ENCODE peak calls at places on chromosome 1, in four cellular contexts. One of them, this sample, is unnamed.

GRCh38 chr1:86993269-86993985 is 79.0 kb downstream of the HS2ST1 start:
- DNase-seq in neural progenitor cell: no peak
- DNase-seq in fibroblast of lung: peak
- DNase-seq in hepatocyte: no peak
- DNase-seq in this sample: no peak

GRCh38 chr1:38326135-38326534 is 279.5 kb upstream of the POU3F1 start:
- DNase-seq in neural progenitor cell: no peak
- DNase-seq in fibroblast of lung: no peak
- DNase-seq in hepatocyte: no peak
- DNase-seq in this sample: peak

GRCh38 chr1:175918364-175918801 is 175.0 kb upstream of the TNR start:
- DNase-seq in neural progenitor cell: no peak
- DNase-seq in fibroblast of lung: no peak
- DNase-seq in hepatocyte: no peak
- DNase-seq in this sample: no peak

GRCh38 chr1:113593550-113594288 is 165.6 kb downstream of the PHTF1 start:
- DNase-seq in neural progenitor cell: no peak
- DNase-seq in fibroblast of lung: peak
- DNase-seq in hepatocyte: no peak
- DNase-seq in this sample: no peak

GRCh38 chr1:59901770-59902388 is 24.7 kb downstream of the CYP2J2 start:
- DNase-seq in neural progenitor cell: no peak
- DNase-seq in fibroblast of lung: peak
- DNase-seq in hepatocyte: no peak
- DNase-seq in this sample: peak

GRCh38 chr1:27009601-27010197 is 3.0 kb downstream of the TENT5B start:
- DNase-seq in neural progenitor cell: no peak
- DNase-seq in fibroblast of lung: no peak
- DNase-seq in hepatocyte: peak
- DNase-seq in this sample: no peak

GRCh38 chr1:199747984-199748383 is 279.5 kb upstream of the NR5A2 start:
- DNase-seq in neural progenitor cell: peak
- DNase-seq in fibroblast of lung: no peak
- DNase-seq in hepatocyte: peak
- DNase-seq in this sample: no peak

GRCh38 chr1:177571485-177572076 is 398.3 kb downstream of the SEC16B start:
- DNase-seq in neural progenitor cell: no peak
- DNase-seq in fibroblast of lung: no peak
- DNase-seq in hepatocyte: no peak
- DNase-seq in this sample: no peak

GRCh38 chr1:114509596-114510234 is 1.3 kb downstream of the TRIM33 start:
- DNase-seq in neural progenitor cell: no peak
- DNase-seq in fibroblast of lung: no peak
- DNase-seq in hepatocyte: no peak
- DNase-seq in this sample: no peak

GRCh38 chr1:31822766-31823165 is 6.9 kb upstream of the SPOCD1 start:
- DNase-seq in neural progenitor cell: no peak
- DNase-seq in fibroblast of lung: peak
- DNase-seq in hepatocyte: no peak
- DNase-seq in this sample: no peak

GRCh38 chr1:109385417-109385816 is 12.3 kb downstream of the SORT1 start:
- DNase-seq in neural progenitor cell: no peak
- DNase-seq in fibroblast of lung: no peak
- DNase-seq in hepatocyte: no peak
- DNase-seq in this sample: no peak

GRCh38 chr1:84956655-84957054 is 40.3 kb downstream of the MCOLN2 start:
- DNase-seq in neural progenitor cell: no peak
- DNase-seq in fibroblast of lung: no peak
- DNase-seq in hepatocyte: no peak
- DNase-seq in this sample: no peak

GRCh38 chr1:9022773-9023172 is 3.5 kb downstream of the SLC2A7 start:
- DNase-seq in neural progenitor cell: no peak
- DNase-seq in fibroblast of lung: no peak
- DNase-seq in hepatocyte: no peak
- DNase-seq in this sample: no peak

GRCh38 chr1:229410692-229411433 is 23.0 kb downstream of the ACTA1 start:
- DNase-seq in neural progenitor cell: peak
- DNase-seq in fibroblast of lung: peak
- DNase-seq in hepatocyte: peak
- DNase-seq in this sample: peak

DNA sequence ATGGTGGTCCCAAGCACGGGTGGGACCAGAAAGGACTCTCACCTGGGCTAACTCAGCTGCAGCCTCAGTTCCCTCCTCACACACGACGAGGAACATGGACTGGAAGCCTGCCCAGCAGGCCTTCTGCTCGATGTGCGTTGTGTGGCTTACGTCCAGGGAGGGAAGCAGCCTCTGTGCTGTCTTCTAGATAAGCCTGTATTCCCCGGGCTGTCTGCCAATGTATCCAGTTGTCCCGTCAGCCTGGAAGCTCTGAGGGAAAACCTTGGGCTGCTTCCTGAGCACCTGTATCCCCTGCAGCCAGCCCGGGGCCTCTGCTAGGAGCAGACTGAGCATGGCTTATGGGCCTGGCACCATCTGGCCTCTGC is 10.5 kb downstream of the PCSK9 start:
- DNase-seq in neural progenitor cell: no peak
- DNase-seq in fibroblast of lung: peak
- DNase-seq in hepatocyte: peak
- DNase-seq in this sample: no peak
- H3K27ac ChIP-seq in neural progenitor cell: no peak
- H3K27ac ChIP-seq in fibroblast of lung: no peak
- H3K27ac ChIP-seq in hepatocyte: no peak
- H3K27ac ChIP-seq in this sample: peak

DNA sequence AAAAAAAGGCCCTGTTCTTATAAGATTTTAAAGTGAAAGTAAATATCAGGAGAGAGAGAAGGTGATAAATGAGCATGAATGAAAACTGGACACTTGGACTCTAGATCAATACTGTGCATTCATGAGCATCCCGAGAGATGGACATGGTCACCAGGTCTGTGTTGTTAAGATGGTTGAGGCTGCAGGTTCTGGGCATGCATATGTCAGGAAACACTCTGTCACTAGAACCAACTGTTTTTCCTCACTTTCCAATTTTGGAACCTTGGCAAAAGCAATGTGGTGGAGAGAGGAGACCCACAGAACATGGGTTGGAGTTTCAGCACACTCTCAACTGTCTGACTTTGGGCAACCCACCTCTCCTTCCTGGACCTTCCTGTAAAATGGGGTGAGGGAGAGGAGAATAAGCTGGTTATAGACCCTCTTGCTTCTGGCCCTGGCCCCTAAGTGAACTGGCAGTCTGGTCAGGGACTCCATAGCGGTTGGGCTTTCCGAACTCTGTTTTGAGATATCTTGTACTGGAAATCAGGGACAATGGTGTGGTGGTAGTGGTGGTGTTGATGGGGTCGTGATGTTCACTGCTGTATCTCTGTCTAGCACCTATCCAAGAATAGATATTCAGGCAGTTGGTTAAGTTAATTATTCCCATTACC is 4.2 kb downstream of the MAN1C1 start:
- DNase-seq in neural progenitor cell: no peak
- DNase-seq in fibroblast of lung: no peak
- DNase-seq in hepatocyte: no peak
- DNase-seq in this sample: no peak
- TF ChIP-seq EZH2 in neural progenitor cell: no peak
- TF ChIP-seq EZH2 in fibroblast of lung: no peak
- TF ChIP-seq EZH2 in hepatocyte: no peak
- TF ChIP-seq EZH2 in this sample: no peak

GRCh38 chr1:239616686-239617085 is 230.3 kb downstream of the CHRM3 start:
- DNase-seq in neural progenitor cell: no peak
- DNase-seq in fibroblast of lung: peak
- DNase-seq in hepatocyte: no peak
- DNase-seq in this sample: no peak
- H3K27ac ChIP-seq in neural progenitor cell: no peak
- H3K27ac ChIP-seq in fibroblast of lung: no peak
- H3K27ac ChIP-seq in hepatocyte: no peak
- H3K27ac ChIP-seq in this sample: no peak

GRCh38 chr1:3531928-3532327 is 77.5 kb downstream of the ARHGEF16 start:
- DNase-seq in neural progenitor cell: no peak
- DNase-seq in fibroblast of lung: no peak
- DNase-seq in hepatocyte: no peak
- DNase-seq in this sample: no peak
- TF ChIP-seq EZH2 in neural progenitor cell: no peak
- TF ChIP-seq EZH2 in fibroblast of lung: no peak
- TF ChIP-seq EZH2 in hepatocyte: no peak
- TF ChIP-seq EZH2 in this sample: no peak